ENCODE peak calls at places on chromosome 9, in seven cellular contexts. I is IMR-90, R is neuronal stem cell, U is H9, G is H1, Y is mesendoderm, P is trophoblast cell. F is an unnamed sample.

GRCh38 chr9:97504381-97505216 is 3.1 kb downstream of the TMOD1 start:
- DNase-seq in I (peak; percentile 57), R (no peak), U (no peak), G (no peak), Y (peak; percentile 70), P (no peak), F (peak; percentile 50)

GRCh38 chr9:38668791-38669466 is 48.5 kb upstream of the ANKRD18A start:
- DNase-seq in I (no peak), R (no peak), U (no peak), G (no peak), Y (no peak), P (no peak), F (no peak)

GRCh38 chr9:2228132-2228531 is 213.0 kb downstream of the SMARCA2 start:
- DNase-seq in I (no peak), R (peak; percentile 17), U (peak; percentile 71), G (peak; percentile 44), Y (peak; percentile 79), P (no peak), F (no peak)

GRCh38 chr9:114450181-114450580 is 55.1 kb downstream of the WHRN start:
- DNase-seq in I (no peak), R (no peak), U (no peak), G (no peak), Y (no peak), P (no peak), F (no peak)

GRCh38 chr9:28050046-28050445 is 476.8 kb upstream of the C9orf72 start:
- DNase-seq in I (no peak), R (no peak), U (no peak), G (no peak), Y (no peak), P (no peak), F (no peak)

GRCh38 chr9:389758-390157 is 175.1 kb downstream of the DOCK8 start:
- DNase-seq in I (no peak), R (no peak), U (no peak), G (no peak), Y (no peak), P (peak; percentile 12), F (no peak)

GRCh38 chr9:68750786-68751185 is 45.7 kb downstream of the PIP5K1B start:
- DNase-seq in I (no peak), R (no peak), U (no peak), G (no peak), Y (peak; percentile 59), P (peak; percentile 57), F (peak; percentile 3)

GRCh38 chr9:129823163-129823933 is 588 bp downstream of the TOR1A start:
- DNase-seq in I (peak; percentile 27), R (no peak), U (peak; percentile 55), G (no peak), Y (peak; percentile 77), P (peak; percentile 20), F (peak; percentile 46)

GRCh38 chr9:21331676-21332402 is 3.4 kb downstream of the KLHL9 start:
- DNase-seq in I (peak; percentile 34), R (no peak), U (no peak), G (no peak), Y (no peak), P (no peak), F (no peak)

GRCh38 chr9:15485836-15486678 is 24.7 kb downstream of the PSIP1 start:
- DNase-seq in I (peak; percentile 54), R (no peak), U (no peak), G (no peak), Y (peak; percentile 31), P (peak; percentile 34), F (peak; percentile 42)

GRCh38 chr9:85942913-85943729 is 2.2 kb downstream of the NAA35 start:
- DNase-seq in I (no peak), R (no peak), U (no peak), G (no peak), Y (peak; percentile 6), P (no peak), F (no peak)

GRCh38 chr9:18297532-18297872 is 176.5 kb upstream of the ADAMTSL1 start:
- DNase-seq in I (no peak), R (no peak), U (peak; percentile 56), G (peak; percentile 34), Y (peak; percentile 83), P (peak; percentile 1), F (no peak)

GRCh38 chr9:3676766-3677165 is 151.0 kb upstream of the RFX3 start:
- DNase-seq in I (no peak), R (no peak), U (no peak), G (no peak), Y (no peak), P (peak; percentile 85), F (no peak)

GRCh38 chr9:86119457-86119856 is 20.1 kb upstream of the GOLM1 start:
- DNase-seq in I (no peak), R (no peak), U (no peak), G (no peak), Y (no peak), P (no peak), F (no peak)

GRCh38 chr9:77475641-77476473 is 172.3 kb downstream of the GNA14 start:
- DNase-seq in I (peak; percentile 28), R (no peak), U (no peak), G (no peak), Y (no peak), P (no peak), F (no peak)

GRCh38 chr9:136859821-136860269 is 6.3 kb downstream of the EDF1 start:
- DNase-seq in I (no peak), R (no peak), U (no peak), G (no peak), Y (no peak), P (no peak), F (no peak)

GRCh38 chr9:113187935-113188595 is 33.0 kb downstream of the FKBP15 start:
- DNase-seq in I (peak; percentile 94), R (no peak), U (no peak), G (no peak), Y (peak; percentile 32), P (peak; percentile 72), F (peak; percentile 96)

GRCh38 chr9:38621434-38622082 is 1.2 kb upstream of the ANKRD18A start:
- DNase-seq in I (no peak), R (peak; percentile 37), U (peak; percentile 51), G (no peak), Y (peak; percentile 40), P (peak; percentile 65), F (no peak)

GRCh38 chr9:79877943-79878612 is 306.3 kb downstream of the TLE4 start:
- DNase-seq in I (no peak), R (no peak), U (no peak), G (no peak), Y (no peak), P (peak; percentile 8), F (no peak)

GRCh38 chr9:96489482-96489979 is 39.6 kb downstream of the HABP4 start:
- DNase-seq in I (no peak), R (no peak), U (no peak), G (no peak), Y (no peak), P (no peak), F (no peak)

GRCh38 chr9:20703146-20703545 is 19.1 kb downstream of the FOCAD start:
- DNase-seq in I (no peak), R (no peak), U (no peak), G (no peak), Y (no peak), P (no peak), F (no peak)

GRCh38 chr9:14043491-14043890 is 270.4 kb downstream of the NFIB start:
- DNase-seq in I (no peak), R (no peak), U (no peak), G (no peak), Y (no peak), P (no peak), F (peak; percentile 30)
- H3K18ac ChIP-seq in I (no peak overlapping the region), R (no peak overlapping the region), U (no peak overlapping the region), G (no peak overlapping the region), Y (no peak overlapping the region), P (no peak overlapping the region), F (no peak overlapping the region)

GRCh38 chr9:4787876-4788275 is 4.9 kb upstream of the RCL1 start:
- DNase-seq in I (no peak), R (no peak), U (no peak), G (no peak), Y (no peak), P (no peak), F (no peak)

GRCh38 chr9:4792054-4792571 is 631 bp upstream of the RCL1 start:
- DNase-seq in I (no peak), R (no peak), U (no peak), G (no peak), Y (no peak), P (no peak), F (no peak)

GRCh38 chr9:4786599-4786998 is 6.1 kb upstream of the RCL1 start:
- DNase-seq in I (no peak), R (no peak), U (no peak), G (no peak), Y (no peak), P (no peak), F (no peak)

GRCh38 chr9:4792572-4793411 is at the start of gene RCL1:
- DNase-seq in I (peak; percentile 92), R (peak; percentile 95), U (peak; percentile 97), G (peak; percentile 89), Y (peak; percentile 98), P (peak; percentile 98), F (peak; percentile 96)

GRCh38 chr9:4788703-4789102 is 4.0 kb upstream of the RCL1 start:
- DNase-seq in I (no peak), R (no peak), U (no peak), G (no peak), Y (no peak), P (no peak), F (no peak)
- H3K4me2 ChIP-seq in I (no peak overlapping the region), R (no peak overlapping the region), U (no peak overlapping the region), G (no peak overlapping the region), Y (no peak overlapping the region), P (no peak overlapping the region), F (no peak overlapping the region)

GRCh38 chr9:82750411-82750918 is 312.5 kb downstream of the RASEF start:
- DNase-seq in I (no peak), R (no peak), U (no peak), G (no peak), Y (no peak), P (no peak), F (no peak)

GRCh38 chr9:82745919-82746318 is 317.0 kb downstream of the RASEF start:
- DNase-seq in I (no peak), R (no peak), U (no peak), G (no peak), Y (no peak), P (no peak), F (no peak)
- H3K18ac ChIP-seq in I (no peak overlapping the region), R (no peak overlapping the region), U (no peak overlapping the region), G (no peak overlapping the region), Y (no peak overlapping the region), P (no peak overlapping the region), F (no peak overlapping the region)

DNA sequence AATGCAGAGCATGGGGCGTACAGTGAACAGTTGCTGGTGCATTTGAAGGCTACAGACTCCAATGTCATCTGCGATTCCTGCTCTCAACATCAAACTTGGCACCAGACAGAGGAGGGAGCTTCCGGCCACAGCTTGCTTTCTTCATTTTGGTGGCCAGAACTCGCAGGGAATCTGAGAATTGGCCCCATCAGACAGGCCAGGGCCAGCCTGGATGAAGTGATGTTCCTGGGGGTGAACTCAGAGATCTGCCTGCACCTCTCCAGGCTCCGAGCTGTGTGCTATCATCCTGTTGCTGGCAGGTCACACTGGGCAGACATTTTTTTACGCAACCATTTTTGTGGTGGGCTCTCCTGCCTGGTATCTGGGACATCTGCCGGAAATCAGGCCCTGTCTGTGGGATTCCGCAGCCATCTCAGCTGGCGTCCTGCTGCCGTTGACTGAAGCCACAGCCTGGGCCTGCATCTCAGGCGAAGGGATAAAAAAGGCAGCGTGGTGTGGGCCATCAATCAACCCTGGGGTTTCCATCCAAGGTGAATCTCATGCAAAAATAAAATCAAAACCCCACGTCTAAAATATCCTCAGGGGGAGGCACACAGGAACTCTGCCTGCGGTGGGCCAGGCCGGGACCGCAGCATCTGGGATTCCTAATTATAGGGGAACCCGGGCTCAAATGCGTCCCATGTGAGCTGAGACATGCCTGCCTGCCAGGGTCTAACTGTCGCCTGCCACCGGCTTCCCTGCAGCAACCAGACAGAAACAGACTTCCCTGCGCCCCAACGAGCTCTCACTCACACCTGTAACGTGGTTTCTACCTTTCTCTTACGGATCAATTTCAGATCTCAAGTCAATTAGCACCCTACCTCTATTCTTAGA is 174.3 kb downstream of the SYK start:
- DNase-seq in I (no peak), R (no peak), U (no peak), G (no peak), Y (no peak), P (no peak), F (no peak)
- H3K4me2 ChIP-seq in I (no peak overlapping the region), R (no peak overlapping the region), U (no peak overlapping the region), G (no peak overlapping the region), Y (no peak overlapping the region), P (no peak overlapping the region), F (no peak overlapping the region)

F was measured in mesenchymal stem cell.